ENCODE peak calls at places on chromosomes 13 and 19, in four cellular contexts. One of them, this sample, is unnamed.

GRCh38 chr13:81116461-81117282 is 775.7 kb upstream of the SPRY2 start:
- DNase-seq in IMR-90: no peak
- DNase-seq in HepG2: no peak
- DNase-seq in K562: no peak
- DNase-seq in this sample: no peak

GRCh38 chr19:10260141-10260584 is 8.1 kb downstream of the MRPL4 start:
- DNase-seq in IMR-90: no peak
- DNase-seq in HepG2: peak
- DNase-seq in K562: peak
- DNase-seq in this sample: no peak

GRCh38 chr13:29925457-29925856 is 75.0 kb upstream of the UBL3 start:
- DNase-seq in IMR-90: peak
- DNase-seq in HepG2: peak
- DNase-seq in K562: no peak
- DNase-seq in this sample: peak

GRCh38 chr13:110868631-110869165 is 46.2 kb downstream of the ANKRD10 start:
- DNase-seq in IMR-90: no peak
- DNase-seq in HepG2: no peak
- DNase-seq in K562: no peak
- DNase-seq in this sample: no peak

GRCh38 chr19:50358483-50359431 is 6.7 kb downstream of the NAPSA start:
- DNase-seq in IMR-90: peak
- DNase-seq in HepG2: no peak
- DNase-seq in K562: peak
- DNase-seq in this sample: no peak

GRCh38 chr13:79481685-79482052 is 714 bp downstream of the NDFIP2 start:
- DNase-seq in IMR-90: no peak
- DNase-seq in HepG2: no peak
- DNase-seq in K562: peak
- DNase-seq in this sample: no peak

GRCh38 chr19:54518844-54519243 is 16.2 kb downstream of the LAIR2 start:
- DNase-seq in IMR-90: no peak
- DNase-seq in HepG2: peak
- DNase-seq in K562: peak
- DNase-seq in this sample: no peak

GRCh38 chr13:51311957-51312520 is 27.5 kb upstream of the SERPINE3 start:
- DNase-seq in IMR-90: no peak
- DNase-seq in HepG2: no peak
- DNase-seq in K562: no peak
- DNase-seq in this sample: no peak

GRCh38 chr13:28558126-28558525 is 63.2 kb upstream of the FLT1 start:
- DNase-seq in IMR-90: peak
- DNase-seq in HepG2: no peak
- DNase-seq in K562: no peak
- DNase-seq in this sample: no peak
- TF ChIP-seq MAZ in IMR-90: no peak
- TF ChIP-seq MAZ in HepG2: no peak
- TF ChIP-seq MAZ in K562: no peak
- TF ChIP-seq MAZ in this sample: no peak

DNA sequence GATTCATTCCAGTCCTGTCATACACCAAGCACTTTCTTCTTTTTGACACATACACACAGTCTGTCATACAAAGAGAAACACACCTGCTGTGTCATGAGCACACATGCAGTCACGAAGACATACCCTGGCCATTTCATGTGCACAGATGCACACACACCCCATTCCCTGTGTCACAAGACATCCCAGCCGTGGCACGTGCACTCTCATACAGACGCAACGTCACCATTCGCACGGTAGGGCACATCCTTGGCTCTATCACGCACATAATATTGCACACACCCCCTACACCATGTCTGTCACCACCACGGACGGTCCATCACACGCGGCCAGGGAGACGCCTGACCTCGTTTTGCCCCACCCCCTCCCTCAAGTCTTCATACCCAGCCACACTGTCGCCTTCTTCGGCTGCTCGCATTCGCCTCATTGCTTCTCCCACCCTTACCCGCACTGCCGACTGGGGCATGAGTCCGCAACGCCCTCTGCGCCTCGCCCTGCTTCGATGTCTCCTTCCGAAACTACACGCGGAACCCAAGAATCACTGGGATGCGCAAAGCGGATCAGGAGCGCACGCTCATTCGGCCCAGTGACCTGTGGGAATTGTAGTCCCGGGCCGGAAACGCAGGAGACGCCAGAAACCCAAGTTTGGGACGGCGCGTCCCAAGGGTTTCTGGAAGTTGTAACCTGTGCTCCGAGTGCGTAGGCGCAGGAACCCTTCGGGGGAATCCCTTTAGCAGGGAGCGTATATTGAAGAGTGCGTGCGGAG is 6.8 kb upstream of the ZNF283 start:
- DNase-seq in IMR-90: peak
- DNase-seq in HepG2: no peak
- DNase-seq in K562: no peak
- DNase-seq in this sample: peak
- TF ChIP-seq MAZ in IMR-90: no peak
- TF ChIP-seq MAZ in HepG2: no peak
- TF ChIP-seq MAZ in K562: no peak
- TF ChIP-seq MAZ in this sample: no peak

GRCh38 chr13:98564204-98564603 is 12.7 kb downstream of the STK24 start:
- DNase-seq in IMR-90: no peak
- DNase-seq in HepG2: no peak
- DNase-seq in K562: no peak
- DNase-seq in this sample: no peak
- TF ChIP-seq MAZ in IMR-90: no peak
- TF ChIP-seq MAZ in HepG2: no peak
- TF ChIP-seq MAZ in K562: no peak
- TF ChIP-seq MAZ in this sample: no peak

GRCh38 chr13:75566658-75567057 is 17.1 kb downstream of the UCHL3 start:
- DNase-seq in IMR-90: peak
- DNase-seq in HepG2: peak
- DNase-seq in K562: no peak
- DNase-seq in this sample: peak
- TF ChIP-seq MAZ in IMR-90: no peak
- TF ChIP-seq MAZ in HepG2: no peak
- TF ChIP-seq MAZ in K562: no peak
- TF ChIP-seq MAZ in this sample: no peak

GRCh38 chr19:18439025-18439909 is 1.3 kb upstream of the ISYNA1 start:
- DNase-seq in IMR-90: peak
- DNase-seq in HepG2: peak
- DNase-seq in K562: no peak
- DNase-seq in this sample: no peak
- TF ChIP-seq MAZ in IMR-90: no peak
- TF ChIP-seq MAZ in HepG2: no peak
- TF ChIP-seq MAZ in K562: no peak
- TF ChIP-seq MAZ in this sample: no peak

GRCh38 chr13:31970237-31970930 is 61.2 kb upstream of the FRY start:
- DNase-seq in IMR-90: peak
- DNase-seq in HepG2: no peak
- DNase-seq in K562: no peak
- DNase-seq in this sample: no peak
- TF ChIP-seq MAZ in IMR-90: no peak
- TF ChIP-seq MAZ in HepG2: no peak
- TF ChIP-seq MAZ in K562: no peak
- TF ChIP-seq MAZ in this sample: no peak

GRCh38 chr19:55585658-55586339 is 5.2 kb upstream of the ZNF579 start:
- DNase-seq in IMR-90: peak
- DNase-seq in HepG2: peak
- DNase-seq in K562: peak
- DNase-seq in this sample: peak
- TF ChIP-seq MAZ in IMR-90: no peak
- TF ChIP-seq MAZ in HepG2: no peak
- TF ChIP-seq MAZ in K562: no peak
- TF ChIP-seq MAZ in this sample: no peak